ENCODE peak calls at places on chromosomes 13 and 19, in seven cellular contexts. M is HepG2, X is neural progenitor cell, Z is GM12878, F is SK-N-SH, A is PC-3, S is IMR-90. Q is an unnamed sample. For H3K9me3 and H3K4me1, the result is how much of the 10 kb centered on the place peaks cover.

GRCh38 chr13:32961724-32962123 is 54.5 kb upstream of the KL start:
- DNase-seq in M (no peak), X (no peak), Z (no peak), F (peak), A (no peak), S (no peak), Q (no peak)

GRCh38 chr19:19502808-19503602 is 12.3 kb downstream of the TSSK6 start:
- DNase-seq in M (no peak), X (no peak), Z (no peak), F (no peak), A (no peak), S (no peak), Q (no peak)

GRCh38 chr19:2064395-2064787 is 13.3 kb upstream of the MKNK2 start:
- DNase-seq in M (no peak), X (no peak), Z (no peak), F (no peak), A (no peak), S (no peak), Q (no peak)

GRCh38 chr19:40508739-40509260 is 42.0 kb downstream of the SPTBN4 start:
- DNase-seq in M (no peak), X (no peak), Z (no peak), F (no peak), A (no peak), S (no peak), Q (no peak)

GRCh38 chr19:32196690-32197420 is 148.6 kb upstream of the ZNF507 start:
- DNase-seq in M (no peak), X (no peak), Z (no peak), F (no peak), A (no peak), S (no peak), Q (no peak)

GRCh38 chr13:51737609-51738008 is 66.4 kb downstream of the DHRS12 start:
- DNase-seq in M (no peak), X (no peak), Z (no peak), F (no peak), A (no peak), S (no peak), Q (no peak)

GRCh38 chr19:44071824-44072542 is at the start of gene ZNF284:
- DNase-seq in M (peak), X (peak), Z (peak), F (peak), A (peak), S (peak), Q (peak)

GRCh38 chr13:35720690-35721554 is 244.4 kb upstream of the MAB21L1 start:
- DNase-seq in M (peak), X (peak), Z (no peak), F (peak), A (peak), S (peak), Q (peak)

GRCh38 chr13:74015137-74015536 is 119.1 kb downstream of the KLF12 start:
- DNase-seq in M (no peak), X (no peak), Z (no peak), F (no peak), A (peak), S (peak), Q (no peak)

GRCh38 chr19:55113570-55114039 is 3.8 kb downstream of the PPP1R12C start:
- DNase-seq in M (peak), X (peak), Z (no peak), F (peak), A (no peak), S (peak), Q (peak)

GRCh38 chr19:29308977-29309520 is 96.1 kb upstream of the UQCRFS1 start:
- DNase-seq in M (no peak), X (peak), Z (no peak), F (no peak), A (no peak), S (no peak), Q (no peak)

GRCh38 chr19:30167976-30168635 is 204.1 kb upstream of the ZNF536 start:
- DNase-seq in M (no peak), X (no peak), Z (no peak), F (no peak), A (no peak), S (no peak), Q (no peak)

GRCh38 chr13:23629566-23630272 is 59.5 kb downstream of the TNFRSF19 start:
- DNase-seq in M (peak), X (no peak), Z (no peak), F (no peak), A (peak), S (no peak), Q (no peak)

GRCh38 chr13:90690458-90691063 is 656.9 kb upstream of the MIR17HG start:
- DNase-seq in M (no peak), X (no peak), Z (no peak), F (no peak), A (no peak), S (peak), Q (peak)

GRCh38 chr13:32205426-32206096 is 109.6 kb downstream of the ZAR1L start:
- DNase-seq in M (no peak), X (no peak), Z (no peak), F (peak), A (no peak), S (peak), Q (no peak)

GRCh38 chr19:6272913-6273600 is 6.7 kb downstream of the MLLT1 start:
- DNase-seq in M (no peak), X (peak), Z (no peak), F (no peak), A (no peak), S (no peak), Q (no peak)

GRCh38 chr13:110187501-110188161 is 119.3 kb downstream of the COL4A1 start:
- DNase-seq in M (no peak), X (no peak), Z (no peak), F (peak), A (peak), S (peak), Q (peak)

GRCh38 chr19:18501832-18502231 is 20.0 kb downstream of the ELL start:
- DNase-seq in M (no peak), X (no peak), Z (no peak), F (no peak), A (no peak), S (no peak), Q (no peak)

GRCh38 chr13:110251227-110251791 is 55.6 kb downstream of the COL4A1 start:
- DNase-seq in M (no peak), X (no peak), Z (no peak), F (no peak), A (no peak), S (no peak), Q (no peak)

GRCh38 chr13:97967948-97968347 is 14.5 kb downstream of the IPO5 start:
- DNase-seq in M (no peak), X (no peak), Z (no peak), F (no peak), A (no peak), S (no peak), Q (no peak)

GRCh38 chr13:22235285-22235949 is 564.5 kb downstream of the FGF9 start:
- DNase-seq in M (no peak), X (peak), Z (no peak), F (no peak), A (no peak), S (peak), Q (no peak)

GRCh38 chr19:3178973-3179738 is 587 bp downstream of the S1PR4 start:
- DNase-seq in M (no peak), X (no peak), Z (no peak), F (no peak), A (no peak), S (no peak), Q (no peak)

GRCh38 chr19:4647676-4648644 is 8.6 kb downstream of the TNFAIP8L1 start:
- DNase-seq in M (no peak), X (no peak), Z (no peak), F (no peak), A (no peak), S (no peak), Q (no peak)

GRCh38 chr13:110913911-110914292 is 967 bp downstream of the ANKRD10 start:
- DNase-seq in M (no peak), X (no peak), Z (no peak), F (no peak), A (no peak), S (no peak), Q (no peak)

GRCh38 chr13:100409132-100409531 is 179.5 kb downstream of the GGACT start:
- DNase-seq in M (no peak), X (peak), Z (no peak), F (no peak), A (no peak), S (peak), Q (no peak)

GRCh38 chr13:114053026-114053425 is 79.2 kb upstream of the C13orf46 start:
- DNase-seq in M (no peak), X (no peak), Z (no peak), F (no peak), A (no peak), S (peak), Q (peak)

GRCh38 chr19:21765151-21765550 is 2.2 kb downstream of the ZNF100 start:
- DNase-seq in M (no peak), X (no peak), Z (no peak), F (no peak), A (no peak), S (no peak), Q (no peak)

GRCh38 chr19:53237114-53237777 is 17.4 kb downstream of the ZNF677 start:
- DNase-seq in M (no peak), X (no peak), Z (no peak), F (no peak), A (no peak), S (no peak), Q (no peak)
- H3K9me3 ChIP-seq in M (half or more), X (half or more), Z (under half), F (under half), A (half or more), S (half or more), Q (half or more)

GRCh38 chr13:47809411-47809810 is 191.7 kb downstream of the SUCLA2 start:
- DNase-seq in M (no peak), X (no peak), Z (no peak), F (no peak), A (no peak), S (no peak), Q (no peak)

GRCh38 chr13:47816835-47817234 is 184.2 kb downstream of the SUCLA2 start:
- DNase-seq in M (no peak), X (peak), Z (no peak), F (no peak), A (no peak), S (no peak), Q (no peak)

GRCh38 chr13:47813683-47814082 is 187.4 kb downstream of the SUCLA2 start:
- DNase-seq in M (no peak), X (no peak), Z (no peak), F (no peak), A (no peak), S (no peak), Q (no peak)
- H3K9ac ChIP-seq in M (no peak), X (no peak), Z (no peak), F (no peak), A (no peak), S (no peak), Q (no peak)

GRCh38 chr13:28494861-28495585 is at the start of gene FLT1:
- DNase-seq in M (no peak), X (peak), Z (no peak), F (peak), A (no peak), S (peak), Q (peak)

GRCh38 chr13:28493740-28494536 is 990 bp downstream of the FLT1 start:
- DNase-seq in M (no peak), X (peak), Z (no peak), F (peak), A (no peak), S (no peak), Q (peak)

GRCh38 chr13:28492527-28493367 is 2.2 kb downstream of the FLT1 start:
- DNase-seq in M (no peak), X (peak), Z (peak), F (no peak), A (no peak), S (no peak), Q (peak)

GRCh38 chr13:28495586-28496564 is 947 bp upstream of the FLT1 start:
- DNase-seq in M (no peak), X (no peak), Z (no peak), F (no peak), A (no peak), S (no peak), Q (peak)

GRCh38 chr13:28494537-28494860 is 429 bp downstream of the FLT1 start:
- DNase-seq in M (no peak), X (peak), Z (no peak), F (no peak), A (no peak), S (no peak), Q (peak)
- H3K4me1 ChIP-seq in M (under half), X (under half), Z (under half), F (under half), A (under half), S (under half), Q (under half)

DNA sequence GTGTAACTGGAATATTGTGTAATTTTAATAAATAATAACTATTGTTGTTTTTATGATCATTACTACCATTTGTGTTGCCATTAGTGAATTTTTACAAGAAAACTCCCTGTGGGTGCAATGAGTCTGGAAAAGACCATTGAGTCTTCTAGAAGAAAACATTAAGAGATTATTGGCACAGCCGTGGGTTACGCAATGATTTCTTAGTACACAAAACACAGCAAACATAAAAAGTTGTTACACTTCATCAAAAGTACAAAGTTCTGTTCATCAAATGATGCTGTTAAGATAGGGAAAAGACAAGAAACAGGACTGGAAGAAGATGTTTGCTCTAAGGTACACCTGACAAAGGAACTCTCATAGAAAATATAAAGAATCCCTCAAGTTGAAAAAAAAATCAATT is 41.6 kb downstream of the ZNF331 start:
- DNase-seq in M (no peak), X (no peak), Z (no peak), F (no peak), A (no peak), S (no peak), Q (no peak)
- H3K9me3 ChIP-seq in M (under half), X (under half), Z (under half), F (under half), A (under half), S (half or more), Q (half or more)

Q was measured in adipocyte.